ENCODE peak calls at places on chromosomes 16 and 17, in eight cellular contexts. One of them, this sample, is unnamed.

GRCh38 chr16:88455610-88456355 is 2.7 kb downstream of the ZFPM1 start:
- DNase-seq in A673: peak; percentile 47
- DNase-seq in stimulated activated naive CD4-positive, alpha-beta T cell: peak; percentile 25
- DNase-seq in NCI-H1436: no peak
- DNase-seq in cardiac fibroblast: peak; percentile 70
- DNase-seq in GM20000: peak; percentile 93
- DNase-seq in naive thymus-derived CD8-positive, alpha-beta T cell: peak; percentile 57
- DNase-seq in NCI-H524: no peak
- DNase-seq in this sample: peak; percentile 30

GRCh38 chr17:68511254-68511670 is 968 bp upstream of the PRKAR1A start:
- DNase-seq in stimulated activated naive CD4-positive, alpha-beta T cell: no peak
- DNase-seq in naive thymus-derived CD8-positive, alpha-beta T cell: no peak
- DNase-seq in A673: no peak
- DNase-seq in NCI-H524: no peak
- DNase-seq in cardiac fibroblast: no peak
- DNase-seq in NCI-H1436: no peak
- DNase-seq in GM20000: no peak
- DNase-seq in this sample: no peak

GRCh38 chr17:81867952-81868673 is 3.0 kb downstream of the ARHGDIA start:
- DNase-seq in NCI-H524: no peak
- DNase-seq in A673: no peak
- DNase-seq in stimulated activated naive CD4-positive, alpha-beta T cell: no peak
- DNase-seq in GM20000: no peak
- DNase-seq in cardiac fibroblast: no peak
- DNase-seq in naive thymus-derived CD8-positive, alpha-beta T cell: no peak
- DNase-seq in NCI-H1436: no peak
- DNase-seq in this sample: no peak

GRCh38 chr17:46157443-46158107 is 35.7 kb downstream of the KANSL1 start:
- DNase-seq in naive thymus-derived CD8-positive, alpha-beta T cell: no peak
- DNase-seq in stimulated activated naive CD4-positive, alpha-beta T cell: no peak
- DNase-seq in GM20000: no peak
- DNase-seq in NCI-H524: no peak
- DNase-seq in NCI-H1436: peak; percentile 29
- DNase-seq in A673: no peak
- DNase-seq in cardiac fibroblast: peak; percentile 76
- DNase-seq in this sample: no peak

GRCh38 chr17:38872671-38873385 is 3.0 kb downstream of the LASP1 start:
- DNase-seq in stimulated activated naive CD4-positive, alpha-beta T cell: no peak
- DNase-seq in naive thymus-derived CD8-positive, alpha-beta T cell: no peak
- DNase-seq in cardiac fibroblast: no peak
- DNase-seq in GM20000: no peak
- DNase-seq in NCI-H1436: peak; percentile 8
- DNase-seq in NCI-H524: no peak
- DNase-seq in A673: no peak
- DNase-seq in this sample: no peak

GRCh38 chr16:5309946-5310611 is 212.5 kb upstream of the EEF2KMT start:
- DNase-seq in NCI-H1436: no peak
- DNase-seq in stimulated activated naive CD4-positive, alpha-beta T cell: no peak
- DNase-seq in A673: no peak
- DNase-seq in cardiac fibroblast: no peak
- DNase-seq in GM20000: no peak
- DNase-seq in naive thymus-derived CD8-positive, alpha-beta T cell: no peak
- DNase-seq in NCI-H524: no peak
- DNase-seq in this sample: no peak

GRCh38 chr16:77955127-77955526 is 67.2 kb upstream of the CLEC3A start:
- DNase-seq in GM20000: no peak
- DNase-seq in naive thymus-derived CD8-positive, alpha-beta T cell: no peak
- DNase-seq in stimulated activated naive CD4-positive, alpha-beta T cell: no peak
- DNase-seq in NCI-H524: no peak
- DNase-seq in A673: no peak
- DNase-seq in NCI-H1436: peak; percentile 12
- DNase-seq in cardiac fibroblast: no peak
- DNase-seq in this sample: no peak

GRCh38 chr17:43216762-43217613 is 5.3 kb downstream of the TMEM106A start:
- DNase-seq in GM20000: no peak
- DNase-seq in A673: no peak
- DNase-seq in naive thymus-derived CD8-positive, alpha-beta T cell: no peak
- DNase-seq in stimulated activated naive CD4-positive, alpha-beta T cell: no peak
- DNase-seq in cardiac fibroblast: no peak
- DNase-seq in NCI-H1436: no peak
- DNase-seq in NCI-H524: no peak
- DNase-seq in this sample: no peak

GRCh38 chr16:87393680-87394055 is 1.5 kb downstream of the MAP1LC3B start:
- DNase-seq in cardiac fibroblast: no peak
- DNase-seq in stimulated activated naive CD4-positive, alpha-beta T cell: no peak
- DNase-seq in GM20000: no peak
- DNase-seq in naive thymus-derived CD8-positive, alpha-beta T cell: no peak
- DNase-seq in A673: no peak
- DNase-seq in NCI-H1436: no peak
- DNase-seq in NCI-H524: no peak
- DNase-seq in this sample: no peak

GRCh38 chr17:42673885-42674754 is 2.7 kb downstream of the PLEKHH3 start:
- DNase-seq in NCI-H1436: peak; percentile 11
- DNase-seq in naive thymus-derived CD8-positive, alpha-beta T cell: no peak
- DNase-seq in A673: peak; percentile 44
- DNase-seq in cardiac fibroblast: peak; percentile 88
- DNase-seq in GM20000: peak; percentile 86
- DNase-seq in NCI-H524: no peak
- DNase-seq in stimulated activated naive CD4-positive, alpha-beta T cell: peak; percentile 15
- DNase-seq in this sample: no peak

GRCh38 chr17:58331815-58332719 is 3.5 kb upstream of the TSPOAP1 start:
- DNase-seq in NCI-H1436: no peak
- DNase-seq in NCI-H524: no peak
- DNase-seq in GM20000: peak; percentile 78
- DNase-seq in cardiac fibroblast: no peak
- DNase-seq in naive thymus-derived CD8-positive, alpha-beta T cell: peak; percentile 81
- DNase-seq in A673: no peak
- DNase-seq in stimulated activated naive CD4-positive, alpha-beta T cell: peak; percentile 70
- DNase-seq in this sample: peak; percentile 73

GRCh38 chr17:79116575-79117368 is 42.1 kb downstream of the ENGASE start:
- DNase-seq in GM20000: no peak
- DNase-seq in cardiac fibroblast: no peak
- DNase-seq in A673: no peak
- DNase-seq in NCI-H524: no peak
- DNase-seq in stimulated activated naive CD4-positive, alpha-beta T cell: no peak
- DNase-seq in NCI-H1436: no peak
- DNase-seq in naive thymus-derived CD8-positive, alpha-beta T cell: no peak
- DNase-seq in this sample: no peak

GRCh38 chr16:58425245-58425644 is 33.0 kb downstream of the GINS3 start:
- DNase-seq in stimulated activated naive CD4-positive, alpha-beta T cell: no peak
- DNase-seq in NCI-H524: no peak
- DNase-seq in cardiac fibroblast: no peak
- DNase-seq in A673: no peak
- DNase-seq in GM20000: no peak
- DNase-seq in NCI-H1436: no peak
- DNase-seq in naive thymus-derived CD8-positive, alpha-beta T cell: no peak
- DNase-seq in this sample: no peak

GRCh38 chr16:14455577-14455976 is 174.5 kb downstream of the PARN start:
- DNase-seq in stimulated activated naive CD4-positive, alpha-beta T cell: no peak
- DNase-seq in NCI-H1436: no peak
- DNase-seq in naive thymus-derived CD8-positive, alpha-beta T cell: no peak
- DNase-seq in cardiac fibroblast: no peak
- DNase-seq in A673: peak; percentile 42
- DNase-seq in NCI-H524: no peak
- DNase-seq in GM20000: no peak
- DNase-seq in this sample: no peak

GRCh38 chr16:85610446-85611204 is 2.5 kb upstream of the GSE1 start:
- DNase-seq in GM20000: peak; percentile 89
- DNase-seq in A673: peak; percentile 96
- DNase-seq in cardiac fibroblast: peak; percentile 78
- DNase-seq in naive thymus-derived CD8-positive, alpha-beta T cell: peak; percentile 88
- DNase-seq in NCI-H524: peak; percentile 91
- DNase-seq in stimulated activated naive CD4-positive, alpha-beta T cell: peak; percentile 77
- DNase-seq in NCI-H1436: peak; percentile 72
- DNase-seq in this sample: peak; percentile 86

GRCh38 chr16:11560701-11561439 is 25.8 kb downstream of the LITAF start:
- DNase-seq in NCI-H1436: no peak
- DNase-seq in naive thymus-derived CD8-positive, alpha-beta T cell: peak; percentile 83
- DNase-seq in cardiac fibroblast: peak; percentile 46
- DNase-seq in NCI-H524: no peak
- DNase-seq in A673: no peak
- DNase-seq in stimulated activated naive CD4-positive, alpha-beta T cell: peak; percentile 64
- DNase-seq in GM20000: no peak
- DNase-seq in this sample: peak; percentile 45

GRCh38 chr16:1069154-1069553 is 3.4 kb upstream of the SSTR5 start:
- DNase-seq in naive thymus-derived CD8-positive, alpha-beta T cell: no peak
- DNase-seq in stimulated activated naive CD4-positive, alpha-beta T cell: no peak
- DNase-seq in NCI-H1436: no peak
- DNase-seq in A673: no peak
- DNase-seq in GM20000: no peak
- DNase-seq in NCI-H524: no peak
- DNase-seq in cardiac fibroblast: no peak
- DNase-seq in this sample: no peak

GRCh38 chr17:65588194-65588808 is 26.9 kb upstream of the AXIN2 start:
- DNase-seq in naive thymus-derived CD8-positive, alpha-beta T cell: no peak
- DNase-seq in GM20000: no peak
- DNase-seq in cardiac fibroblast: peak; percentile 5
- DNase-seq in NCI-H1436: peak; percentile 4
- DNase-seq in stimulated activated naive CD4-positive, alpha-beta T cell: no peak
- DNase-seq in NCI-H524: no peak
- DNase-seq in A673: no peak
- DNase-seq in this sample: no peak

GRCh38 chr16:83549836-83550569 is 257.8 kb upstream of the HSBP1 start:
- DNase-seq in cardiac fibroblast: no peak
- DNase-seq in GM20000: no peak
- DNase-seq in A673: no peak
- DNase-seq in stimulated activated naive CD4-positive, alpha-beta T cell: no peak
- DNase-seq in NCI-H524: peak; percentile 91
- DNase-seq in naive thymus-derived CD8-positive, alpha-beta T cell: no peak
- DNase-seq in NCI-H1436: no peak
- DNase-seq in this sample: no peak

GRCh38 chr17:179721-180379 is 1.6 kb downstream of the DOC2B start:
- DNase-seq in stimulated activated naive CD4-positive, alpha-beta T cell: no peak
- DNase-seq in A673: no peak
- DNase-seq in naive thymus-derived CD8-positive, alpha-beta T cell: no peak
- DNase-seq in cardiac fibroblast: no peak
- DNase-seq in GM20000: no peak
- DNase-seq in NCI-H524: no peak
- DNase-seq in NCI-H1436: no peak
- DNase-seq in this sample: no peak

GRCh38 chr17:5241861-5242671 is 7.4 kb upstream of the SCIMP start:
- DNase-seq in stimulated activated naive CD4-positive, alpha-beta T cell: no peak
- DNase-seq in A673: no peak
- DNase-seq in NCI-H1436: no peak
- DNase-seq in cardiac fibroblast: no peak
- DNase-seq in NCI-H524: no peak
- DNase-seq in naive thymus-derived CD8-positive, alpha-beta T cell: no peak
- DNase-seq in GM20000: peak; percentile 64
- DNase-seq in this sample: no peak

GRCh38 chr17:1989135-1989534 is 36.0 kb downstream of the RTN4RL1 start:
- DNase-seq in stimulated activated naive CD4-positive, alpha-beta T cell: no peak
- DNase-seq in NCI-H524: no peak
- DNase-seq in NCI-H1436: no peak
- DNase-seq in cardiac fibroblast: peak; percentile 80
- DNase-seq in naive thymus-derived CD8-positive, alpha-beta T cell: no peak
- DNase-seq in A673: no peak
- DNase-seq in GM20000: no peak
- DNase-seq in this sample: no peak

GRCh38 chr16:79842197-79842596 is 241.7 kb upstream of the MAF start:
- DNase-seq in NCI-H524: no peak
- DNase-seq in A673: no peak
- DNase-seq in GM20000: no peak
- DNase-seq in cardiac fibroblast: no peak
- DNase-seq in NCI-H1436: no peak
- DNase-seq in stimulated activated naive CD4-positive, alpha-beta T cell: no peak
- DNase-seq in naive thymus-derived CD8-positive, alpha-beta T cell: no peak
- DNase-seq in this sample: no peak

GRCh38 chr17:79630821-79631639 is 20.2 kb upstream of the RBFOX3 start:
- DNase-seq in cardiac fibroblast: no peak
- DNase-seq in A673: no peak
- DNase-seq in GM20000: no peak
- DNase-seq in NCI-H1436: no peak
- DNase-seq in naive thymus-derived CD8-positive, alpha-beta T cell: peak; percentile 9
- DNase-seq in NCI-H524: no peak
- DNase-seq in stimulated activated naive CD4-positive, alpha-beta T cell: no peak
- DNase-seq in this sample: no peak

GRCh38 chr16:85153656-85154091 is 41.4 kb upstream of the CIBAR2 start:
- DNase-seq in cardiac fibroblast: no peak
- DNase-seq in NCI-H1436: no peak
- DNase-seq in stimulated activated naive CD4-positive, alpha-beta T cell: no peak
- DNase-seq in GM20000: peak; percentile 54
- DNase-seq in naive thymus-derived CD8-positive, alpha-beta T cell: no peak
- DNase-seq in A673: no peak
- DNase-seq in NCI-H524: peak; percentile 73
- DNase-seq in this sample: no peak

GRCh38 chr17:78674595-78675315 is 97.6 kb upstream of the DNAH17 start:
- DNase-seq in A673: peak; percentile 37
- DNase-seq in NCI-H524: no peak
- DNase-seq in NCI-H1436: no peak
- DNase-seq in naive thymus-derived CD8-positive, alpha-beta T cell: no peak
- DNase-seq in cardiac fibroblast: no peak
- DNase-seq in stimulated activated naive CD4-positive, alpha-beta T cell: no peak
- DNase-seq in GM20000: no peak
- DNase-seq in this sample: no peak

GRCh38 chr17:8960325-8961144 is 5.0 kb downstream of the PIK3R5 start:
- DNase-seq in NCI-H524: no peak
- DNase-seq in stimulated activated naive CD4-positive, alpha-beta T cell: no peak
- DNase-seq in cardiac fibroblast: no peak
- DNase-seq in naive thymus-derived CD8-positive, alpha-beta T cell: no peak
- DNase-seq in GM20000: no peak
- DNase-seq in NCI-H1436: no peak
- DNase-seq in A673: no peak
- DNase-seq in this sample: no peak

This sample was measured in effector CD8-positive, alpha-beta T cell.